ENCODE peak calls at places on chromosomes 1 and 21, in four cellular contexts. K, C, N and G are unnamed samples.
A peak's percentile ranks its signal among the peaks of the same experiment; 100 is the strongest.

GRCh38 chr1:10880063-10880462 is 83.6 kb upstream of the CASZ1 start:
- DNase-seq in K (no peak), C (no peak), N (no peak), G (no peak)

GRCh38 chr1:5611431-5611830 is 380.8 kb downstream of the NPHP4 start:
- DNase-seq in K (peak; percentile 32), C (no peak), N (no peak), G (no peak)

GRCh38 chr1:147600119-147601111 is 59.1 kb downstream of the BCL9 start:
- DNase-seq in K (no peak), C (peak; percentile 20), N (peak; percentile 25), G (no peak)

GRCh38 chr1:163182330-163182949 is 20.3 kb downstream of the RGS5 start:
- DNase-seq in K (no peak), C (no peak), N (no peak), G (no peak)

GRCh38 chr21:42195378-42196031 is 23.4 kb upstream of the ABCG1 start:
- DNase-seq in K (no peak), C (no peak), N (no peak), G (no peak)

GRCh38 chr1:161494069-161494735 is 11.1 kb upstream of the FCGR2A start:
- DNase-seq in K (no peak), C (no peak), N (no peak), G (no peak)

GRCh38 chr1:161241682-161242081 is 3.7 kb upstream of the NR1I3 start:
- DNase-seq in K (no peak), C (peak; percentile 21), N (no peak), G (no peak)

GRCh38 chr1:185448591-185449186 is 131.6 kb upstream of the IVNS1ABP start:
- DNase-seq in K (no peak), C (no peak), N (no peak), G (no peak)

GRCh38 chr1:161993576-161993975 is 30.1 kb downstream of the OLFML2B start:
- DNase-seq in K (no peak), C (no peak), N (no peak), G (no peak)

GRCh38 chr1:244545511-244545910 is 84.4 kb downstream of the CATSPERE start:
- DNase-seq in K (no peak), C (no peak), N (no peak), G (no peak)

GRCh38 chr1:163069142-163069541 is at the start of gene RGS4:
- DNase-seq in K (peak; percentile 54), C (peak; percentile 8), N (peak; percentile 21), G (no peak)

GRCh38 chr1:223628233-223628632 is 37.3 kb downstream of the CAPN8 start:
- DNase-seq in K (peak; percentile 54), C (peak; percentile 91), N (peak; percentile 50), G (no peak)

GRCh38 chr1:90341485-90341884 is 346.6 kb downstream of the ZNF326 start:
- DNase-seq in K (no peak), C (no peak), N (no peak), G (no peak)

GRCh38 chr1:56658254-56658653 is 13.1 kb downstream of the PRKAA2 start:
- DNase-seq in K (no peak), C (no peak), N (no peak), G (no peak)

GRCh38 chr1:171637928-171638576 is 14.4 kb downstream of the MYOC start:
- DNase-seq in K (no peak), C (no peak), N (peak; percentile 5), G (no peak)

GRCh38 chr21:15895142-15896106 is 165.6 kb downstream of the USP25 start:
- DNase-seq in K (no peak), C (no peak), N (no peak), G (no peak)

GRCh38 chr1:116769050-116769449 is 14.8 kb downstream of the CD2 start:
- DNase-seq in K (no peak), C (no peak), N (no peak), G (no peak)

GRCh38 chr1:99133759-99134158 is 129.1 kb upstream of the PLPPR5 start:
- DNase-seq in K (no peak), C (no peak), N (no peak), G (no peak)

GRCh38 chr1:200082329-200082728 is 54.8 kb downstream of the NR5A2 start:
- DNase-seq in K (no peak), C (no peak), N (no peak), G (no peak)

GRCh38 chr1:192809286-192810252 is 730 bp downstream of the RGS2 start:
- DNase-seq in K (no peak), C (peak; percentile 18), N (no peak), G (no peak)

GRCh38 chr1:212777166-212777565 is 14.4 kb downstream of the NSL1 start:
- DNase-seq in K (no peak), C (no peak), N (no peak), G (no peak)

GRCh38 chr1:32345289-32345827 is 9.3 kb upstream of the MARCKSL1 start:
- DNase-seq in K (no peak), C (peak; percentile 37), N (peak; percentile 75), G (no peak)
- TF ChIP-seq SIN3A in K (no peak), C (no peak), N (no peak), G (no peak)

GRCh38 chr1:8477983-8478362 is 160.1 kb downstream of the SLC45A1 start:
- DNase-seq in K (no peak), C (no peak), N (no peak), G (no peak)

GRCh38 chr1:8473892-8474300 is 156.0 kb downstream of the SLC45A1 start:
- DNase-seq in K (no peak), C (no peak), N (peak; percentile 53), G (no peak)

GRCh38 chr1:8477199-8477982 is 159.5 kb downstream of the SLC45A1 start:
- DNase-seq in K (no peak), C (no peak), N (no peak), G (no peak)

GRCh38 chr1:8474369-8474768 is 156.5 kb downstream of the SLC45A1 start:
- DNase-seq in K (no peak), C (no peak), N (no peak), G (no peak)

DNA sequence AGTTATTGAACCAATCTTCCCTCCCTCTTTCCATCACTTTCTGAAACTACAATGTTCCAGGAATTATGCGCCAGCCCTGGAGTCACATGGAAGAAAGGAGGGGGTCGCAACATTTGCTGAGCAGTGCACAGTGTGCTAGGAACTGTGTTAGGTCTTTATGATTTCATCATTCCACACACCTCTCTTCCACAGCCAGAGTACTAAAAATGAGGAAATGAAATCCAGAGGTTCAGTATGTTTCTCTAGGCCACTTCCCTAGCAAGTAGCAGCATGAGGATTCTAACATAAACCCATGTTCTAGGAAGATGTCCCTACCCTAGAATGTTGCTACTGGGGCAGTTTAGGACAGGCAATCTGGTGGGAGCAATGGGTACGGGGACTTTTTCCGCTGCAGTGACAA is 158.1 kb downstream of the SLC45A1 start:
- DNase-seq in K (no peak), C (no peak), N (no peak), G (no peak)
- TF ChIP-seq TCF7L2 in K (no peak), C (no peak), N (no peak), G (no peak)

DNA sequence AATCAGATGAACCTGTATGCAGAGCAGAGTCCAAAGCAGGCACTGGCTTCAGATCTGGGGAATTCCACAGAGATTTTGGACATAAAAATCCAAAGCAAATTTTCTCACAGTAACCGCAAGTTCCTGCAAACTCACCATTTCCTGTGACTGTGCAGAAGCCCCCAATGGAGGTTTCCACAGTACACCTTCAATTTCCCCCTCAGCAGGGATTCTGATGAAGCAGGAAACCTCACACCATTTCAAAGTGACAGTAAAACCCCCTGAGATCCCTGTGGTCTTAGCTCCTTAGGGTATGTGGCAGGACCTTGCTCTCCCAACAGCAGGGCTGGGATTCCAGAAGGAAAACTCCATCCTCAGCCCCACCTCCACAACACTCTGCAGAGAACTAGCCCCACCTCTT is 6.0 kb upstream of the TGFBR3 start:
- DNase-seq in K (no peak), C (no peak), N (no peak), G (no peak)
- H3K27ac ChIP-seq in K (no peak overlapping the region), C (no peak overlapping the region), N (no peak overlapping the region), G (no peak overlapping the region)

DNA sequence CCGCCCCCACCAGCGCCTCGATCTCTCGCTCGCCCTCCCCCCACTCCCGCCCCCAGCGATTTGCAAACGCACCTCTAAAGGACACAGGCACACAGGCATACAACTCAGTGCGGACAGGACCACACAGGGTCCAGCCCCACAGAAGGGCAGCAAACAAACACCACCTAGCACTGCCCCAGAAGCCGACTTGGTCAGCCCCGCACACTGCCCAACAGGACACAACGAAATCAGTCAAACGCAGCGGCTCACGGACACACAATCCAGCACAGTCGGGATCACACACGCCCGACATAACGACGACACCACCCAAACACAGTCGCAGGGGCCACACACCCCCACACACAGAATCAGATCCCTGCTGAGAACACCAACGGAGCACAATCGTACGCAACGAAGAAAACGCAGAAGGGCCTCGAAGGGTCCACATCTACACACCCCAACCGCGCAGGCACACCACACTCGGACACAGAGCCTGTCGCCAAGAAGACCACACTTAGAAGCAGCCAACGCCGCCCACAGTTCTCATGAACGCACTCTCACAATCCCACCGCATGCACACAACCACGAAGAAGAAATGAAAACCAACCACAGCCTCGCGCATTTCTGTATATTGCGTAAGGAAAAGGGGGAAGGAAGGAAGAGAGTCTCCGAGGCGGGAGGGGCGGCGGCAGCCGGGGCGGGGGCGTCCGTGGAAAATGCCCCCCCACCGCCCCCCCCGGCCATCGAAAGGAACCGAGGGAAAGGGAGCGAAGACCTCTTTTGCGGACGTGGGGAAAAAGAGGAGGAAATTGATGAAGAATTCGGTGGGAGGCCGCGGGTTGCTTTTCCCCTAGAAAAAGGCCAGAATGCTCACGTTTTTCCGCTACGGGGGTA is 475 bp downstream of the TAL1 start:
- DNase-seq in K (no peak), C (peak; percentile 84), N (no peak), G (no peak)
- TF ChIP-seq SIN3A in K (no peak), C (peak; percentile 18), N (no peak), G (no peak)

GRCh38 chr1:211259596-211260126 is 495 bp downstream of the RCOR3 start:
- DNase-seq in K (no peak), C (peak; percentile 80), N (peak; percentile 24), G (no peak)
- TF ChIP-seq TCF7L2 in K (no peak), C (no peak), N (no peak), G (no peak)

DNA sequence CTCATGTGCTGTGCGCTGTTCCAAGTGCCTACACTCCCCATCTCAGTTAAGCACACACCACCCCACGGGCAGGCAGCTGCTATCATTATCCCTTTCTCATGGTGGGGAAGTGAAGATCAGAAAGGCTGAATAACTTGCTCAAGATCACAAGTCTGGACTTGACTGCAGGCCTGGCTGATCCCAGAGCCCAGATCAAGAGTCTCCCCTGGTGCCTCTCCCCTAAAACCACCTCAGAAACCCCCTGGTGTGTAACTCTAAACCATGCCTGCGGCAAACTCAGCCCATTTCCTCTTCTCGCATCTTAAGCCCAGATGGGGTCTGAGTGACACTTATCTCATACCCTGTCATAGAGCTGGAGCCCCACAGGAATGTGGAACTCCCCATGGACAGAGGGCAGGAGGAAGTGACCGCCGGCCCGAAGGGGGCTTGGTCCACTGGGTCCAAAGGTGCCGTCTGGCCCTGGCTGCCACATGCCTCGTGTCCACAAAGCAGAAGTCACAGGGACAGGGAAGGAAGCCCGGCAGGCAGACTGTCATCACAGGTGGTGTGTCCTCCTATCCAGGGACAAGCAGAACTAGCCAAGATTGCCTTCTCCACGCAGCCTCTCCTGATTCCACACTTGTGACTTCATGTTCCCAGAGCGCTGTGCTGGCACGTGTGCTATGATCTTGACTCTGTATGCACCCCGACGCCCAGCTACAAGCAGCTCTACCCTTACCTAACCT is 92.1 kb downstream of the SYF2 start:
- DNase-seq in K (no peak), C (no peak), N (peak; percentile 55), G (no peak)
- H3K27ac ChIP-seq in K (no peak overlapping the region), C (no peak overlapping the region), N (peak overlapping the region; percentile 36), G (no peak overlapping the region)